ENCODE peak calls at places on chromosomes 4 and X, in six cellular contexts. One of them, this sample, is unnamed.

GRCh38 chr4:139823345-139823744 is 157.7 kb downstream of the MGST2 start:
- DNase-seq in astrocyte of the spinal cord: no peak
- DNase-seq in GM23248: no peak
- DNase-seq in body of pancreas: no peak
- DNase-seq in aorta: no peak
- DNase-seq in tibial nerve: no peak
- DNase-seq in this sample: no peak

GRCh38 chrX:19990225-19990518 is 689 bp downstream of the BCLAF3 start:
- DNase-seq in astrocyte of the spinal cord: no peak
- DNase-seq in GM23248: peak
- DNase-seq in body of pancreas: no peak
- DNase-seq in aorta: no peak
- DNase-seq in tibial nerve: no peak
- DNase-seq in this sample: no peak

GRCh38 chr4:15955670-15956069 is 7.3 kb downstream of the FGFBP2 start:
- DNase-seq in astrocyte of the spinal cord: peak
- DNase-seq in GM23248: peak
- DNase-seq in body of pancreas: no peak
- DNase-seq in aorta: no peak
- DNase-seq in tibial nerve: no peak
- DNase-seq in this sample: no peak

GRCh38 chr4:80243274-80244018 is 23.0 kb upstream of the FGF5 start:
- DNase-seq in astrocyte of the spinal cord: no peak
- DNase-seq in GM23248: no peak
- DNase-seq in body of pancreas: no peak
- DNase-seq in aorta: no peak
- DNase-seq in tibial nerve: no peak
- DNase-seq in this sample: no peak

GRCh38 chr4:47741200-47741599 is 96.7 kb downstream of the CORIN start:
- DNase-seq in astrocyte of the spinal cord: no peak
- DNase-seq in GM23248: peak
- DNase-seq in body of pancreas: no peak
- DNase-seq in aorta: no peak
- DNase-seq in tibial nerve: no peak
- DNase-seq in this sample: no peak

GRCh38 chrX:15167826-15168225 is 102.1 kb downstream of the ASB9 start:
- DNase-seq in astrocyte of the spinal cord: no peak
- DNase-seq in GM23248: no peak
- DNase-seq in body of pancreas: no peak
- DNase-seq in aorta: no peak
- DNase-seq in tibial nerve: no peak
- DNase-seq in this sample: no peak

GRCh38 chr4:68342139-68342538 is 7.8 kb downstream of the YTHDC1 start:
- DNase-seq in astrocyte of the spinal cord: peak
- DNase-seq in GM23248: peak
- DNase-seq in body of pancreas: no peak
- DNase-seq in aorta: no peak
- DNase-seq in tibial nerve: no peak
- DNase-seq in this sample: no peak

GRCh38 chr4:69707807-69708206 is 52.6 kb downstream of the SULT1B1 start:
- DNase-seq in astrocyte of the spinal cord: no peak
- DNase-seq in GM23248: no peak
- DNase-seq in body of pancreas: no peak
- DNase-seq in aorta: no peak
- DNase-seq in tibial nerve: no peak
- DNase-seq in this sample: no peak

GRCh38 chr4:118833192-118833820 is 2.6 kb downstream of the SEC24D start:
- DNase-seq in astrocyte of the spinal cord: no peak
- DNase-seq in GM23248: no peak
- DNase-seq in body of pancreas: no peak
- DNase-seq in aorta: no peak
- DNase-seq in tibial nerve: no peak
- DNase-seq in this sample: no peak

GRCh38 chr4:11587797-11588196 is 159.1 kb upstream of the HS3ST1 start:
- DNase-seq in astrocyte of the spinal cord: no peak
- DNase-seq in GM23248: no peak
- DNase-seq in body of pancreas: peak
- DNase-seq in aorta: no peak
- DNase-seq in tibial nerve: no peak
- DNase-seq in this sample: no peak

GRCh38 chrX:54808109-54808604 is 612 bp downstream of the MAGED2 start:
- DNase-seq in astrocyte of the spinal cord: no peak
- DNase-seq in GM23248: peak
- DNase-seq in body of pancreas: peak
- DNase-seq in aorta: peak
- DNase-seq in tibial nerve: peak
- DNase-seq in this sample: peak

GRCh38 chr4:109576462-109576861 is 16.4 kb downstream of the MCUB start:
- DNase-seq in astrocyte of the spinal cord: peak
- DNase-seq in GM23248: peak
- DNase-seq in body of pancreas: no peak
- DNase-seq in aorta: no peak
- DNase-seq in tibial nerve: no peak
- DNase-seq in this sample: peak

GRCh38 chr4:168247603-168248002 is 70.9 kb downstream of the DDX60 start:
- DNase-seq in astrocyte of the spinal cord: no peak
- DNase-seq in GM23248: no peak
- DNase-seq in body of pancreas: no peak
- DNase-seq in aorta: no peak
- DNase-seq in tibial nerve: no peak
- DNase-seq in this sample: no peak

GRCh38 chr4:55021214-55021613 is 104.2 kb downstream of the KDR start:
- DNase-seq in astrocyte of the spinal cord: no peak
- DNase-seq in GM23248: no peak
- DNase-seq in body of pancreas: no peak
- DNase-seq in aorta: no peak
- DNase-seq in tibial nerve: no peak
- DNase-seq in this sample: no peak

GRCh38 chr4:102299708-102300107 is 45.6 kb downstream of the SLC39A8 start:
- DNase-seq in astrocyte of the spinal cord: peak
- DNase-seq in GM23248: peak
- DNase-seq in body of pancreas: peak
- DNase-seq in aorta: no peak
- DNase-seq in tibial nerve: no peak
- DNase-seq in this sample: no peak

GRCh38 chr4:56630876-56631666 is 50.0 kb downstream of the HOPX start:
- DNase-seq in astrocyte of the spinal cord: peak
- DNase-seq in GM23248: peak
- DNase-seq in body of pancreas: no peak
- DNase-seq in aorta: no peak
- DNase-seq in tibial nerve: no peak
- DNase-seq in this sample: no peak

GRCh38 chr4:110620352-110621327 is 2.2 kb downstream of the PITX2 start:
- DNase-seq in astrocyte of the spinal cord: no peak
- DNase-seq in GM23248: no peak
- DNase-seq in body of pancreas: no peak
- DNase-seq in aorta: no peak
- DNase-seq in tibial nerve: no peak
- DNase-seq in this sample: no peak

GRCh38 chrX:136781180-136781797 is 557 bp upstream of the ARHGEF6 start:
- DNase-seq in astrocyte of the spinal cord: no peak
- DNase-seq in GM23248: peak
- DNase-seq in body of pancreas: no peak
- DNase-seq in aorta: no peak
- DNase-seq in tibial nerve: no peak
- DNase-seq in this sample: no peak
- H3K4me3 ChIP-seq in astrocyte of the spinal cord: no peak
- H3K4me3 ChIP-seq in GM23248: peak
- H3K4me3 ChIP-seq in body of pancreas: no peak
- H3K4me3 ChIP-seq in aorta: no peak
- H3K4me3 ChIP-seq in tibial nerve: peak
- H3K4me3 ChIP-seq in this sample: peak

DNA sequence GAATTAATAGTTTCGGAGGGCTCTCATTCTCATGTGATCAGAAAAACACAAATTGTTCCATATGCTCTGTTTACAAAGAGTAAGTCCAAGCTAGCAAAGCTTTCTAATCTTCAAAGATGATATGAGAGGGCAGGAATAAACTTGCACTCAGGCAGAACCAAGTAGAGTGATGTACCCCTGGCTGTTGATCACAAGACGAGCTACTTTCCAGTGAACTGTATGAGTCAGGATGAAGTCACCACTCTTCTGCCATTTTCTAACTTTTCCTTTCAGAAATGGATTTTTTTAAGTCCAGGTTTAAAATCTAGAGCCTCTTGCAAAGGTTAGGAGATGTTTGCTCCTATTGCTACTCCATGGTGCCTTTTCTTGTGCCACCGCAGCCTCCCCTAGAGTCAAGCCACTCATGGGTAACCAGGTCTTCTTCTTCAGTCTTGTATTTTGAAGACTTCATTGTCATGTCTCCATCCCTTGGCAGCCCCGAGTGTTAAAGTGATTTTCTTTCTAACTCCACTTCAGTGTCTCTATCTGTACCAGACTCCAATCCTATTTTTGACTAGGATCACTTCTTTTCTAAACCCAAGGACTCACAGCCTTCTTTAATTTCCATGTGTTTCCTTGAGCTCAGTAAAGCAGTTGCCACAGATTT is 171.9 kb upstream of the GALNT7 start:
- DNase-seq in astrocyte of the spinal cord: peak
- DNase-seq in GM23248: peak
- DNase-seq in body of pancreas: no peak
- DNase-seq in aorta: no peak
- DNase-seq in tibial nerve: no peak
- DNase-seq in this sample: no peak
- H3K4me3 ChIP-seq in astrocyte of the spinal cord: no peak
- H3K4me3 ChIP-seq in GM23248: no peak
- H3K4me3 ChIP-seq in body of pancreas: no peak
- H3K4me3 ChIP-seq in aorta: no peak
- H3K4me3 ChIP-seq in tibial nerve: no peak
- H3K4me3 ChIP-seq in this sample: no peak

GRCh38 chr4:151806511-151806927 is 45.7 kb upstream of the GATB start:
- DNase-seq in astrocyte of the spinal cord: peak
- DNase-seq in GM23248: peak
- DNase-seq in body of pancreas: no peak
- DNase-seq in aorta: no peak
- DNase-seq in tibial nerve: no peak
- DNase-seq in this sample: no peak
- H3K4me3 ChIP-seq in astrocyte of the spinal cord: no peak
- H3K4me3 ChIP-seq in GM23248: peak
- H3K4me3 ChIP-seq in body of pancreas: no peak
- H3K4me3 ChIP-seq in aorta: no peak
- H3K4me3 ChIP-seq in tibial nerve: no peak
- H3K4me3 ChIP-seq in this sample: no peak

GRCh38 chr4:1862055-1862911 is 6.3 kb upstream of the LETM1 start:
- DNase-seq in astrocyte of the spinal cord: no peak
- DNase-seq in GM23248: no peak
- DNase-seq in body of pancreas: no peak
- DNase-seq in aorta: no peak
- DNase-seq in tibial nerve: no peak
- DNase-seq in this sample: no peak
- H3K4me3 ChIP-seq in astrocyte of the spinal cord: no peak
- H3K4me3 ChIP-seq in GM23248: peak
- H3K4me3 ChIP-seq in body of pancreas: no peak
- H3K4me3 ChIP-seq in aorta: no peak
- H3K4me3 ChIP-seq in tibial nerve: peak
- H3K4me3 ChIP-seq in this sample: no peak

GRCh38 chrX:723781-724180 is 93.2 kb downstream of the SHOX start:
- DNase-seq in astrocyte of the spinal cord: no peak
- DNase-seq in GM23248: peak
- DNase-seq in body of pancreas: no peak
- DNase-seq in aorta: no peak
- DNase-seq in tibial nerve: no peak
- DNase-seq in this sample: no peak

GRCh38 chrX:724256-724655 is 93.7 kb downstream of the SHOX start:
- DNase-seq in astrocyte of the spinal cord: no peak
- DNase-seq in GM23248: peak
- DNase-seq in body of pancreas: no peak
- DNase-seq in aorta: no peak
- DNase-seq in tibial nerve: no peak
- DNase-seq in this sample: no peak

GRCh38 chrX:729583-730409 is 99.2 kb downstream of the SHOX start:
- DNase-seq in astrocyte of the spinal cord: no peak
- DNase-seq in GM23248: no peak
- DNase-seq in body of pancreas: no peak
- DNase-seq in aorta: no peak
- DNase-seq in tibial nerve: no peak
- DNase-seq in this sample: no peak

DNA sequence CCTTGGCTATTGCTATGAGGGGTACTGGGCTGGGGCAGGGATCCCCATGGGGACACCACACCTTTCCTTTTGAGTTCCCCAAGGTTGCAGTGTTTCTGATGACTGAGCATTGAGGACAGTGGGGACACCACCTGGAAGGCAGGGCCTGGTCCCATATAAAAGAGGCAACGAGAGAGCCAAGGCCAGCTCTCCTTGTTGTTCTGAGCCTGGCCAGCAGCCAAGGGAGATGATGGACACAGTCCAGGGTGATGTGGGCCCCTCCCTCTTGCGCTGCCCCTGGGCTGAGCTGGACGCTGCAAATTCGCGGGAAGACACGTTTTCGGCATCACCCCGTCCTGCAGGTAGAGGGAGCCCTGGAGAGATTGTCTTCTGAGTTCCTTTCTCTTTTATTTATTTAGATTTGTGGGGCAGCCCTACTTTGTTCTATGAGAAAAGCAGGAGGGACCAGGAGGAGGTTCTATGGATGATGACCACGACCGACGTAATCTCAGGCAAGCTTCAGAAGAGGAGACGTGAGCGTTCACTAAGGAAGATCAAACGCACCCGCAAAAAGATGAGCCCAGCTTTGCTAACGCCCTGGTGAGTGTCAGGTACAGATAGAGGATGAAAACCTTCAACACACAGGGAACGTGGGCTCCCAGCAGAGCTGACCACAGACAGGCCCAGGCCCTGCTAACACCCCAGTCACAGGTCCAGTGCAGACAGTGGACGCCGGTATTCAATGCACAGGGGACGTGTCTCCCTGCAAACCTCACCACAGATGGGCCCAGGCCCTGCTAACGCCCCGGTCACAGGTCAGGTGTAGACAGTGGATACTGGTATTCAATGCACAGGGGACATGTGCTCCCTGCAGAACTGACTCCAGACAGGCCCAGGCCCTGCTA is 97.4 kb downstream of the SHOX start:
- DNase-seq in astrocyte of the spinal cord: no peak
- DNase-seq in GM23248: peak
- DNase-seq in body of pancreas: peak
- DNase-seq in aorta: no peak
- DNase-seq in tibial nerve: no peak
- DNase-seq in this sample: no peak
- H3K4me3 ChIP-seq in astrocyte of the spinal cord: no peak
- H3K4me3 ChIP-seq in GM23248: no peak
- H3K4me3 ChIP-seq in body of pancreas: no peak
- H3K4me3 ChIP-seq in aorta: no peak
- H3K4me3 ChIP-seq in tibial nerve: no peak
- H3K4me3 ChIP-seq in this sample: no peak

This sample was measured in uterus.